ENCODE peak calls at places on chromosomes 12 and 14, in ten cellular contexts. W is HFF-Myc; Q is GM20000; A is RWPE2; G is lung; X is CD8-positive, alpha-beta T cell; I is neural progenitor cell; K is lower lobe of right lung; N is AG04449; C is uterus. E is an unnamed sample.

GRCh38 chr12:12681061-12681765 is 14.8 kb downstream of the GPR19 start:
- DNase-seq in W (no peak), Q (no peak), A (no peak), G (no peak), X (no peak), I (no peak), K (no peak), N (no peak), C (no peak), E (no peak)

GRCh38 chr12:89703768-89704167 is 4.9 kb downstream of the ATP2B1 start:
- DNase-seq in W (no peak), Q (no peak), A (no peak), G (no peak), X (no peak), I (no peak), K (no peak), N (no peak), C (no peak), E (no peak)

GRCh38 chr14:50620341-50620740 is 47.8 kb downstream of the SAV1 start:
- DNase-seq in W (no peak), Q (no peak), A (no peak), G (no peak), X (no peak), I (no peak), K (no peak), N (no peak), C (no peak), E (no peak)

GRCh38 chr14:90368946-90369721 is 27.7 kb upstream of the CALM1 start:
- DNase-seq in W (peak; percentile 55), Q (no peak), A (no peak), G (no peak), X (no peak), I (no peak), K (no peak), N (no peak), C (no peak), E (no peak)

GRCh38 chr14:93715279-93715927 is 72.9 kb downstream of the PRIMA1 start:
- DNase-seq in W (no peak), Q (no peak), A (no peak), G (no peak), X (no peak), I (no peak), K (no peak), N (no peak), C (no peak), E (no peak)

GRCh38 chr12:104243551-104243950 is 28.0 kb downstream of the TXNRD1 start:
- DNase-seq in W (no peak), Q (no peak), A (no peak), G (no peak), X (no peak), I (no peak), K (no peak), N (no peak), C (no peak), E (no peak)

GRCh38 chr12:48285751-48286650 is 64.7 kb downstream of the ZNF641 start:
- DNase-seq in W (no peak), Q (no peak), A (no peak), G (no peak), X (no peak), I (no peak), K (no peak), N (no peak), C (no peak), E (no peak)

GRCh38 chr14:32428149-32428548 is 99.1 kb downstream of the AKAP6 start:
- DNase-seq in W (no peak), Q (no peak), A (no peak), G (no peak), X (no peak), I (peak; percentile 48), K (no peak), N (no peak), C (no peak), E (no peak)

GRCh38 chr12:75658826-75659823 is 147.7 kb upstream of the KRR1 start:
- DNase-seq in W (peak; percentile 63), Q (no peak), A (no peak), G (no peak), X (no peak), I (no peak), K (no peak), N (no peak), C (no peak), E (no peak)

GRCh38 chr12:124395284-124395752 is 100.4 kb downstream of the RFLNA start:
- DNase-seq in W (no peak), Q (no peak), A (no peak), G (no peak), X (no peak), I (no peak), K (no peak), N (no peak), C (no peak), E (no peak)

GRCh38 chr12:65956056-65956738 is 131.9 kb downstream of the HMGA2 start:
- DNase-seq in W (no peak), Q (no peak), A (no peak), G (no peak), X (no peak), I (no peak), K (no peak), N (no peak), C (no peak), E (no peak)

GRCh38 chr14:77302926-77303325 is 17.8 kb downstream of the POMT2 start:
- DNase-seq in W (no peak), Q (no peak), A (no peak), G (no peak), X (no peak), I (no peak), K (no peak), N (no peak), C (no peak), E (no peak)

GRCh38 chr14:36194645-36195044 is 18.1 kb upstream of the PTCSC3 start:
- DNase-seq in W (no peak), Q (no peak), A (no peak), G (no peak), X (no peak), I (no peak), K (no peak), N (no peak), C (no peak), E (no peak)

DNA sequence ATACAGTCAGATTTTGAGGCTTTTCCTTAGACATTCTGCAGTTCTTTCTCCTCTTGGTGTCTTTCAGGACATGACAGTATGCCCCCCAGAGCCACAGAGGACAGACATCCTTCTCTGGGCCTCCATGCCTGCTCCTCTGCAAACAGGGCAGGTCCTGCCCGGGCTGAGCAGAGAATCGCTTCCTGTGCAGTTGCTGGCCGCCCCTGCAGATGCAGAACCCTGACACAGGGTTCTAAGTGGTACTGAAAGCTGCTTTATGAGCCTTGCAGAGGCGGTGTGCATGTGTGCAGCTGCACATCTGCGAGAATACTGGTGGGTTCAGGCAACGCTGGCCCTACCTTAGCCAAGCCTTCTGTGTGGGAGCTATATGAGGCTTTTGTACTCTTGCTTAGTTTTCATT is 54.5 kb downstream of the FLRT2 start:
- DNase-seq in W (no peak), Q (no peak), A (no peak), G (no peak), X (no peak), I (no peak), K (no peak), N (no peak), C (no peak), E (no peak)
- TF ChIP-seq CTCF in W (no peak), Q (no peak), A (no peak), G (no peak), X (no peak), I (no peak), K (no peak), N (no peak), C (no peak), E (no peak)

GRCh38 chr12:79364197-79364596 is 326.6 kb downstream of the PAWR start:
- DNase-seq in W (no peak), Q (no peak), A (no peak), G (no peak), X (no peak), I (no peak), K (no peak), N (no peak), C (no peak), E (no peak)

GRCh38 chr12:79366374-79366773 is 324.4 kb downstream of the PAWR start:
- DNase-seq in W (no peak), Q (no peak), A (no peak), G (no peak), X (no peak), I (peak; percentile 20), K (no peak), N (no peak), C (no peak), E (no peak)

GRCh38 chr12:79371226-79371625 is 319.5 kb downstream of the PAWR start:
- DNase-seq in W (no peak), Q (no peak), A (no peak), G (no peak), X (no peak), I (no peak), K (no peak), N (no peak), C (no peak), E (no peak)

GRCh38 chr12:79370021-79370420 is 320.7 kb downstream of the PAWR start:
- DNase-seq in W (no peak), Q (no peak), A (no peak), G (no peak), X (no peak), I (no peak), K (no peak), N (no peak), C (no peak), E (no peak)

GRCh38 chr12:79367016-79367575 is 323.7 kb downstream of the PAWR start:
- DNase-seq in W (no peak), Q (no peak), A (no peak), G (no peak), X (no peak), I (no peak), K (no peak), N (no peak), C (no peak), E (no peak)
- TF ChIP-seq CTCF in W (no peak), Q (no peak), A (no peak), G (no peak), X (no peak), I (no peak), K (no peak), N (no peak), C (no peak), E (no peak)

GRCh38 chr14:59199205-59199604 is 10.7 kb downstream of the DAAM1 start:
- DNase-seq in W (no peak), Q (no peak), A (no peak), G (no peak), X (no peak), I (no peak), K (no peak), N (no peak), C (no peak), E (no peak)
- TF ChIP-seq CTCF in W (peak; percentile 18), Q (no peak), A (peak; percentile 9), G (no peak), X (no peak), I (no peak), K (no peak), N (no peak), C (no peak), E (no peak)

DNA sequence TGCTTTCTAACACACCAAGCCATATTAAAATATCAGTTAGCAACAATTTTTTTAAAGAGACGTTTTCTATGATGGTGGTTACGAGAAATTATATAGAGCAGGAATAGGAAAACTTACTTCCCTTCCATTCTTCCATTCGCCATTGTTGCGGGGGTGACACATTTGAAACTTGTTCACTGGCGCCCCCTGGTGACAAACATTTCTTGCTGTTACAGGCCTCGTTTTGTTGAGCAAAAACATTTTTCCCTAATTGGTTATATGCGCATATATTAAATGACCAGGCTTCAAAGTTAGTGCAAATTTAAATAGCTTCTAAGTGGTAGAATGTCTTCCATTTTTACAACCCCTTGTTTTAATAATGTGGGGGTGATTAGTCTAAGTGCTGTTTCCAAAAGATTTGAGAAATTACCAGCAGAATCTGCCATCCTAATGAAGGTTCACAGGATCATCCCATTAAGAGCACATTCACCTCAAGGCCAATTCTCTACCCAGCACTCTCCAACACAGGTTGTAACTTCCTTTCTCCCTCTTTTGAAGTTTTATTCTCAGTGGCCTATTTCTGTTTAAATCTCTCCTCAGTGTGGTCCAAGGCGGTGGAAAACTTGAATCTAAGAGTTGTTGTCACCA is 1124.7 kb downstream of the FLRT2 start:
- DNase-seq in W (peak; percentile 19), Q (no peak), A (peak; percentile 61), G (peak; percentile 45), X (peak; percentile 25), I (peak; percentile 81), K (peak; percentile 55), N (no peak), C (peak; percentile 23), E (no peak)
- TF ChIP-seq CTCF in W (peak; percentile 54), Q (no peak), A (peak; percentile 88), G (peak; percentile 22), X (no peak), I (peak; percentile 85), K (peak; percentile 46), N (peak; percentile 14), C (peak; percentile 25), E (peak; percentile 44)